ENCODE peak calls at places on chromosome 17, in nine cellular contexts. H is nucleus accumbens; P is stimulated activated CD4-positive, alpha-beta T cell treated with anti-CD3 and anti-CD28 coated beads, Interleukin-1b, Interleukin-23, amount 100 ng/mL, for 4 hours; Z is activated T-helper 2 cell treated with anti-CD3 and anti-CD28 coated beads, Interferon-gamma antibody, Interleukin-2, Interleukin-4, amounts not matched to agents 10 μg/mL and 5 μg/mL and 100 μg/mL, durations not matched to agents 14 hours and 24 hours and 36 hours; T is mucosa of gallbladder; O is Caco-2; U is Calu3; C is CD8-positive, alpha-beta T cell; M is body of pancreas. D is an unnamed sample.

GRCh38 chr17:59167571-59168001 is 12.0 kb downstream of the PRR11 start:
- DNase-seq in H (no peak), P (no peak), Z (no peak), T (no peak), O (no peak), U (no peak), C (no peak), M (no peak), D (no peak)

GRCh38 chr17:41098476-41098875 is 534 bp upstream of the KRTAP4-8 start:
- DNase-seq in H (no peak), P (no peak), Z (no peak), T (no peak), O (no peak), U (no peak), C (no peak), M (no peak), D (no peak)

GRCh38 chr17:35726609-35727460 is 4.6 kb upstream of the RASL10B start:
- DNase-seq in H (no peak), P (no peak), Z (no peak), T (no peak), O (peak; percentile 42), U (peak; percentile 46), C (no peak), M (peak; percentile 76), D (no peak)

GRCh38 chr17:58756246-58757161 is 850 bp downstream of the PPM1E start:
- DNase-seq in H (no peak), P (peak; percentile 2), Z (no peak), T (no peak), O (no peak), U (no peak), C (no peak), M (peak; percentile 11), D (no peak)

GRCh38 chr17:57852955-57853328 is 3.1 kb upstream of the MRPS23 start:
- DNase-seq in H (no peak), P (no peak), Z (no peak), T (no peak), O (no peak), U (no peak), C (no peak), M (no peak), D (no peak)

GRCh38 chr17:33241390-33241789 is 51.7 kb downstream of the ASIC2 start:
- DNase-seq in H (no peak), P (no peak), Z (no peak), T (no peak), O (no peak), U (no peak), C (no peak), M (no peak), D (no peak)

GRCh38 chr17:65020284-65020683 is 36.3 kb downstream of the GNA13 start:
- DNase-seq in H (no peak), P (no peak), Z (no peak), T (no peak), O (no peak), U (no peak), C (no peak), M (no peak), D (no peak)

GRCh38 chr17:72567774-72568173 is 447.0 kb downstream of the SOX9 start:
- DNase-seq in H (no peak), P (no peak), Z (no peak), T (no peak), O (no peak), U (no peak), C (no peak), M (no peak), D (no peak)

GRCh38 chr17:27494192-27495091 is 38.2 kb downstream of the KSR1 start:
- DNase-seq in H (peak; percentile 40), P (no peak), Z (no peak), T (peak; percentile 77), O (peak; percentile 92), U (peak; percentile 76), C (no peak), M (peak; percentile 94), D (peak; percentile 86)

GRCh38 chr17:82433560-82434215 is 15.3 kb upstream of the OGFOD3 start:
- DNase-seq in H (no peak), P (no peak), Z (no peak), T (no peak), O (no peak), U (no peak), C (no peak), M (no peak), D (no peak)

GRCh38 chr17:74452027-74452840 is 14.2 kb upstream of the CD300A start:
- DNase-seq in H (no peak), P (no peak), Z (no peak), T (no peak), O (no peak), U (no peak), C (no peak), M (peak; percentile 31), D (no peak)

GRCh38 chr17:36461330-36462110 is 25.0 kb upstream of the ZNHIT3 start:
- DNase-seq in H (no peak), P (no peak), Z (no peak), T (no peak), O (no peak), U (no peak), C (no peak), M (no peak), D (no peak)

GRCh38 chr17:78127888-78128615 is 503 bp downstream of the TMC6 start:
- DNase-seq in H (peak; percentile 52), P (no peak), Z (no peak), T (no peak), O (peak; percentile 80), U (peak; percentile 63), C (peak; percentile 69), M (peak; percentile 53), D (no peak)

GRCh38 chr17:31811021-31811565 is 48.0 kb downstream of the COPRS start:
- DNase-seq in H (no peak), P (no peak), Z (no peak), T (no peak), O (no peak), U (no peak), C (no peak), M (no peak), D (no peak)

GRCh38 chr17:50036455-50037320 is 19.2 kb upstream of the ITGA3 start:
- DNase-seq in H (no peak), P (no peak), Z (no peak), T (no peak), O (no peak), U (no peak), C (no peak), M (no peak), D (peak; percentile 78)

GRCh38 chr17:7634384-7634783 is 4.4 kb downstream of the SHBG start:
- DNase-seq in H (peak; percentile 57), P (no peak), Z (no peak), T (no peak), O (peak; percentile 68), U (peak; percentile 24), C (no peak), M (no peak), D (no peak)

GRCh38 chr17:30600830-30601494 is 123.8 kb downstream of the GOSR1 start:
- DNase-seq in H (no peak), P (peak; percentile 3), Z (no peak), T (peak; percentile 14), O (peak; percentile 46), U (no peak), C (peak; percentile 56), M (no peak), D (no peak)

GRCh38 chr17:1379930-1380313 is 20.1 kb downstream of the YWHAE start:
- DNase-seq in H (no peak), P (no peak), Z (no peak), T (no peak), O (no peak), U (no peak), C (no peak), M (no peak), D (no peak)

GRCh38 chr17:47170710-47171109 is 18.4 kb downstream of the CDC27 start:
- DNase-seq in H (no peak), P (no peak), Z (no peak), T (no peak), O (no peak), U (no peak), C (no peak), M (no peak), D (no peak)

GRCh38 chr17:69677130-69677529 is 262.6 kb downstream of the MAP2K6 start:
- DNase-seq in H (no peak), P (no peak), Z (no peak), T (no peak), O (no peak), U (no peak), C (no peak), M (no peak), D (no peak)

GRCh38 chr17:78937561-78937960 is 12.4 kb upstream of the TIMP2 start:
- DNase-seq in H (no peak), P (no peak), Z (no peak), T (no peak), O (no peak), U (no peak), C (no peak), M (no peak), D (no peak)

GRCh38 chr17:11028349-11028748 is 190.5 kb upstream of the PIRT start:
- DNase-seq in H (no peak), P (no peak), Z (no peak), T (no peak), O (no peak), U (no peak), C (no peak), M (no peak), D (no peak)

GRCh38 chr17:29733151-29733550 is 110.4 kb upstream of the CORO6 start:
- DNase-seq in H (no peak), P (no peak), Z (no peak), T (no peak), O (no peak), U (no peak), C (no peak), M (no peak), D (no peak)

GRCh38 chr17:47727704-47728036 is 5.4 kb upstream of the TBX21 start:
- DNase-seq in H (no peak), P (no peak), Z (no peak), T (no peak), O (no peak), U (no peak), C (no peak), M (no peak), D (peak; percentile 16)

GRCh38 chr17:38352245-38353083 is 820 bp downstream of the SOCS7 start:
- DNase-seq in H (no peak), P (no peak), Z (peak; percentile 17), T (peak; percentile 23), O (peak; percentile 49), U (peak; percentile 66), C (peak; percentile 55), M (peak; percentile 45), D (peak; percentile 60)

GRCh38 chr17:7215652-7216139 is 3.9 kb downstream of the DLG4 start:
- DNase-seq in H (no peak), P (no peak), Z (no peak), T (no peak), O (no peak), U (no peak), C (no peak), M (no peak), D (no peak)

GRCh38 chr17:75128694-75129505 is 2.6 kb downstream of the NT5C start:
- DNase-seq in H (no peak), P (no peak), Z (no peak), T (no peak), O (no peak), U (no peak), C (peak; percentile 43), M (no peak), D (no peak)

GRCh38 chr17:61862105-61862574 is 1.2 kb downstream of the BRIP1 start:
- DNase-seq in H (no peak), P (no peak), Z (no peak), T (no peak), O (no peak), U (no peak), C (no peak), M (no peak), D (no peak)

GRCh38 chr17:47781397-47781796 is 40.2 kb downstream of the OSBPL7 start:
- DNase-seq in H (no peak), P (no peak), Z (no peak), T (no peak), O (no peak), U (no peak), C (no peak), M (no peak), D (no peak)

GRCh38 chr17:58166682-58167081 is at the start of gene OR4D2:
- DNase-seq in H (no peak), P (no peak), Z (no peak), T (no peak), O (no peak), U (no peak), C (no peak), M (no peak), D (no peak)

D was measured in lower lobe of right lung.